ENCODE peak calls at places on chromosomes 11 and 22, in seven cellular contexts. One of them, this sample, is unnamed.

GRCh38 chr11:69354545-69354897 is 60.6 kb downstream of the MYEOV start:
- DNase-seq in left kidney: no peak
- DNase-seq in EL: no peak
- DNase-seq in A172: no peak
- DNase-seq in iris pigment epithelial cell: no peak
- DNase-seq in KBM-7: no peak
- DNase-seq in fibroblast of mammary gland: no peak
- DNase-seq in this sample: no peak

GRCh38 chr11:125941606-125942275 is 4.1 kb upstream of the VSIG10L2 start:
- DNase-seq in A172: peak; percentile 16
- DNase-seq in iris pigment epithelial cell: peak; percentile 32
- DNase-seq in fibroblast of mammary gland: peak; percentile 31
- DNase-seq in left kidney: peak; percentile 87
- DNase-seq in EL: peak; percentile 13
- DNase-seq in KBM-7: peak; percentile 18
- DNase-seq in this sample: peak; percentile 71

GRCh38 chr11:65485820-65486219 is 13.0 kb upstream of the MALAT1 start:
- DNase-seq in left kidney: peak; percentile 37
- DNase-seq in A172: no peak
- DNase-seq in KBM-7: no peak
- DNase-seq in EL: no peak
- DNase-seq in iris pigment epithelial cell: no peak
- DNase-seq in fibroblast of mammary gland: no peak
- DNase-seq in this sample: no peak

GRCh38 chr11:56543157-56543556 is at the start of gene OR5M11:
- DNase-seq in KBM-7: no peak
- DNase-seq in EL: no peak
- DNase-seq in iris pigment epithelial cell: no peak
- DNase-seq in left kidney: no peak
- DNase-seq in A172: no peak
- DNase-seq in fibroblast of mammary gland: no peak
- DNase-seq in this sample: no peak

GRCh38 chr11:131038597-131038996 is 122.3 kb upstream of the SNX19 start:
- DNase-seq in EL: peak; percentile 25
- DNase-seq in left kidney: peak; percentile 44
- DNase-seq in iris pigment epithelial cell: peak; percentile 18
- DNase-seq in fibroblast of mammary gland: peak; percentile 28
- DNase-seq in A172: peak; percentile 13
- DNase-seq in KBM-7: peak; percentile 2
- DNase-seq in this sample: no peak

GRCh38 chr11:63443714-63444113 is 47.3 kb downstream of the PLAAT5 start:
- DNase-seq in EL: no peak
- DNase-seq in KBM-7: no peak
- DNase-seq in A172: no peak
- DNase-seq in iris pigment epithelial cell: no peak
- DNase-seq in left kidney: no peak
- DNase-seq in fibroblast of mammary gland: no peak
- DNase-seq in this sample: no peak

GRCh38 chr11:132114185-132114584 is 743.8 kb downstream of the NTM start:
- DNase-seq in A172: peak; percentile 11
- DNase-seq in EL: no peak
- DNase-seq in KBM-7: peak; percentile 7
- DNase-seq in left kidney: peak; percentile 80
- DNase-seq in fibroblast of mammary gland: peak; percentile 21
- DNase-seq in iris pigment epithelial cell: no peak
- DNase-seq in this sample: no peak

GRCh38 chr22:41229730-41230398 is 10.9 kb downstream of the CHADL start:
- DNase-seq in EL: no peak
- DNase-seq in fibroblast of mammary gland: no peak
- DNase-seq in KBM-7: no peak
- DNase-seq in left kidney: no peak
- DNase-seq in iris pigment epithelial cell: no peak
- DNase-seq in A172: no peak
- DNase-seq in this sample: no peak

GRCh38 chr22:43378011-43378704 is 33.7 kb upstream of the MPPED1 start:
- DNase-seq in iris pigment epithelial cell: peak; percentile 74
- DNase-seq in left kidney: peak; percentile 93
- DNase-seq in EL: peak; percentile 39
- DNase-seq in KBM-7: peak; percentile 58
- DNase-seq in A172: no peak
- DNase-seq in fibroblast of mammary gland: no peak
- DNase-seq in this sample: peak; percentile 1

GRCh38 chr22:27952091-27952490 is 33.0 kb upstream of the PITPNB start:
- DNase-seq in KBM-7: peak; percentile 5
- DNase-seq in left kidney: no peak
- DNase-seq in fibroblast of mammary gland: peak; percentile 79
- DNase-seq in iris pigment epithelial cell: peak; percentile 91
- DNase-seq in EL: peak; percentile 68
- DNase-seq in A172: peak; percentile 21
- DNase-seq in this sample: no peak

GRCh38 chr11:118104491-118104890 is 17.7 kb upstream of the SMIM35 start:
- DNase-seq in left kidney: no peak
- DNase-seq in iris pigment epithelial cell: no peak
- DNase-seq in KBM-7: no peak
- DNase-seq in EL: no peak
- DNase-seq in fibroblast of mammary gland: no peak
- DNase-seq in A172: no peak
- DNase-seq in this sample: no peak